ENCODE peak calls at places on chromosomes 12 and 14, in nine cellular contexts. G is astrocyte of the cerebellum; A is stimulated activated CD4-positive, alpha-beta T cell treated with anti-CD3 and anti-CD28 coated beads, TNF-alpha, amount 100 ng/mL, for 48 hours; O is aorta; B is GM03348; M is ELR; K is neural crest cell; Y is HFF-Myc; V is neural progenitor cell. J is an unnamed sample.

GRCh38 chr12:106049105-106049504 is 89.6 kb downstream of the NUAK1 start:
- DNase-seq in A (no peak), B (no peak), G (no peak), Y (no peak), K (no peak), V (no peak), O (no peak), M (no peak), J (no peak)

GRCh38 chr12:57465747-57466505 is 6.3 kb downstream of the GLI1 start:
- DNase-seq in G (no peak), O (no peak), A (no peak), K (no peak), Y (no peak), B (no peak), M (no peak), V (no peak), J (no peak)

GRCh38 chr12:50659690-50660424 is 104.0 kb upstream of the ATF1 start:
- DNase-seq in G (no peak), O (no peak), Y (no peak), A (no peak), M (no peak), B (no peak), V (no peak), K (no peak), J (no peak)

GRCh38 chr12:2332266-2332665 is 279.5 kb downstream of the CACNA1C start:
- DNase-seq in V (no peak), B (peak), K (no peak), Y (no peak), O (no peak), A (no peak), G (peak), M (no peak), J (no peak)

GRCh38 chr14:55581011-55581806 is 1.2 kb downstream of the KTN1 start:
- DNase-seq in B (peak), G (no peak), V (no peak), O (peak), A (peak), K (peak), Y (no peak), M (peak), J (no peak)

GRCh38 chr12:132548430-132549058 is 58.6 kb downstream of the FBRSL1 start:
- DNase-seq in G (no peak), A (no peak), M (no peak), V (no peak), K (no peak), B (no peak), O (no peak), Y (no peak), J (no peak)

GRCh38 chr12:47303207-47303606 is 223.4 kb upstream of the AMIGO2 start:
- DNase-seq in Y (no peak), O (no peak), G (no peak), M (peak), A (no peak), B (no peak), K (no peak), V (no peak), J (no peak)

GRCh38 chr12:76265424-76266180 is 82.6 kb downstream of the BBS10 start:
- DNase-seq in Y (no peak), O (no peak), V (no peak), A (no peak), B (no peak), G (no peak), M (peak), K (no peak), J (no peak)

GRCh38 chr12:96434107-96434506 is 33.9 kb upstream of the CDK17 start:
- DNase-seq in M (peak), O (no peak), K (no peak), B (peak), G (peak), A (peak), Y (peak), V (no peak), J (peak)

GRCh38 chr12:84994436-84994835 is 41.6 kb downstream of the TSPAN19 start:
- DNase-seq in O (no peak), K (no peak), A (no peak), V (no peak), M (no peak), G (no peak), Y (no peak), B (no peak), J (peak)

GRCh38 chr12:124152733-124153132 is 142.2 kb upstream of the RFLNA start:
- DNase-seq in B (peak), M (no peak), G (no peak), O (no peak), Y (no peak), A (no peak), V (no peak), K (no peak), J (peak)

GRCh38 chr12:14418526-14418925 is 53.0 kb downstream of the ATF7IP start:
- DNase-seq in B (peak), G (no peak), Y (no peak), K (no peak), V (no peak), O (no peak), A (no peak), M (peak), J (no peak)

GRCh38 chr12:87509233-87509820 is 519.9 kb downstream of the C12orf50 start:
- DNase-seq in M (peak), O (no peak), A (no peak), V (no peak), Y (no peak), K (no peak), B (peak), G (peak), J (peak)

GRCh38 chr12:124053855-124054254 is 80.8 kb downstream of the ZNF664 start:
- DNase-seq in B (peak), G (peak), Y (peak), M (peak), A (no peak), O (peak), V (peak), K (peak), J (peak)

GRCh38 chr12:63889236-63889635 is 44.7 kb downstream of the SRGAP1 start:
- DNase-seq in A (no peak), G (no peak), V (no peak), M (peak), K (no peak), Y (no peak), B (peak), O (no peak), J (no peak)

GRCh38 chr14:51996148-51996746 is 6.9 kb downstream of the RTRAF start:
- DNase-seq in G (peak), A (no peak), K (no peak), V (peak), O (no peak), Y (no peak), M (peak), B (no peak), J (peak)

GRCh38 chr14:41597647-41598046 is 9.0 kb upstream of the LRFN5 start:
- DNase-seq in M (no peak), G (no peak), O (peak), Y (no peak), A (no peak), K (no peak), B (no peak), V (no peak), J (no peak)